ENCODE peak calls at places on chromosome 5, in four cellular contexts. One of them, this sample, is unnamed.

GRCh38 chr5:61228691-61229280 is 66.5 kb upstream of the SMIM15 start:
- DNase-seq in activated B cell treated with CpG ODN at 0.5 μM for 24 hours: no peak
- DNase-seq in activated effector memory CD4-positive, alpha-beta T cell treated with anti-CD3 and anti-CD28 coated beads, Interleukin-2, amount 50 U/mL, for 16 hours: no peak
- DNase-seq in activated T-helper 9 cell treated with anti-CD3 and anti-CD28 coated beads, Interleukin-2, amount 50 U/mL, for 16 hours: no peak
- DNase-seq in this sample: no peak

GRCh38 chr5:13987843-13988464 is 43.5 kb upstream of the DNAH5 start:
- DNase-seq in activated B cell treated with CpG ODN at 0.5 μM for 24 hours: no peak
- DNase-seq in activated effector memory CD4-positive, alpha-beta T cell treated with anti-CD3 and anti-CD28 coated beads, Interleukin-2, amount 50 U/mL, for 16 hours: no peak
- DNase-seq in activated T-helper 9 cell treated with anti-CD3 and anti-CD28 coated beads, Interleukin-2, amount 50 U/mL, for 16 hours: no peak
- DNase-seq in this sample: no peak

GRCh38 chr5:96997265-96997859 is 61.5 kb downstream of the LNPEP start:
- DNase-seq in activated B cell treated with CpG ODN at 0.5 μM for 24 hours: no peak
- DNase-seq in activated effector memory CD4-positive, alpha-beta T cell treated with anti-CD3 and anti-CD28 coated beads, Interleukin-2, amount 50 U/mL, for 16 hours: no peak
- DNase-seq in activated T-helper 9 cell treated with anti-CD3 and anti-CD28 coated beads, Interleukin-2, amount 50 U/mL, for 16 hours: no peak
- DNase-seq in this sample: no peak

GRCh38 chr5:62083247-62083646 is 222.8 kb upstream of the KIF2A start:
- DNase-seq in activated B cell treated with CpG ODN at 0.5 μM for 24 hours: no peak
- DNase-seq in activated effector memory CD4-positive, alpha-beta T cell treated with anti-CD3 and anti-CD28 coated beads, Interleukin-2, amount 50 U/mL, for 16 hours: no peak
- DNase-seq in activated T-helper 9 cell treated with anti-CD3 and anti-CD28 coated beads, Interleukin-2, amount 50 U/mL, for 16 hours: no peak
- DNase-seq in this sample: no peak

GRCh38 chr5:107663697-107664096 is 7.0 kb downstream of the EFNA5 start:
- DNase-seq in activated B cell treated with CpG ODN at 0.5 μM for 24 hours: no peak
- DNase-seq in activated effector memory CD4-positive, alpha-beta T cell treated with anti-CD3 and anti-CD28 coated beads, Interleukin-2, amount 50 U/mL, for 16 hours: no peak
- DNase-seq in activated T-helper 9 cell treated with anti-CD3 and anti-CD28 coated beads, Interleukin-2, amount 50 U/mL, for 16 hours: no peak
- DNase-seq in this sample: no peak

GRCh38 chr5:176851380-176851779 is 41.0 kb downstream of the UNC5A start:
- DNase-seq in activated B cell treated with CpG ODN at 0.5 μM for 24 hours: no peak
- DNase-seq in activated effector memory CD4-positive, alpha-beta T cell treated with anti-CD3 and anti-CD28 coated beads, Interleukin-2, amount 50 U/mL, for 16 hours: no peak
- DNase-seq in activated T-helper 9 cell treated with anti-CD3 and anti-CD28 coated beads, Interleukin-2, amount 50 U/mL, for 16 hours: no peak
- DNase-seq in this sample: no peak

GRCh38 chr5:167348980-167349379 is 942.5 kb upstream of the WWC1 start:
- DNase-seq in activated B cell treated with CpG ODN at 0.5 μM for 24 hours: no peak
- DNase-seq in activated effector memory CD4-positive, alpha-beta T cell treated with anti-CD3 and anti-CD28 coated beads, Interleukin-2, amount 50 U/mL, for 16 hours: no peak
- DNase-seq in activated T-helper 9 cell treated with anti-CD3 and anti-CD28 coated beads, Interleukin-2, amount 50 U/mL, for 16 hours: no peak
- DNase-seq in this sample: no peak

GRCh38 chr5:143141652-143142051 is 261.8 kb downstream of the NR3C1 start:
- DNase-seq in activated B cell treated with CpG ODN at 0.5 μM for 24 hours: no peak
- DNase-seq in activated effector memory CD4-positive, alpha-beta T cell treated with anti-CD3 and anti-CD28 coated beads, Interleukin-2, amount 50 U/mL, for 16 hours: no peak
- DNase-seq in activated T-helper 9 cell treated with anti-CD3 and anti-CD28 coated beads, Interleukin-2, amount 50 U/mL, for 16 hours: no peak
- DNase-seq in this sample: no peak

GRCh38 chr5:107501965-107502691 is 168.6 kb downstream of the EFNA5 start:
- DNase-seq in activated B cell treated with CpG ODN at 0.5 μM for 24 hours: no peak
- DNase-seq in activated effector memory CD4-positive, alpha-beta T cell treated with anti-CD3 and anti-CD28 coated beads, Interleukin-2, amount 50 U/mL, for 16 hours: no peak
- DNase-seq in activated T-helper 9 cell treated with anti-CD3 and anti-CD28 coated beads, Interleukin-2, amount 50 U/mL, for 16 hours: no peak
- DNase-seq in this sample: no peak

GRCh38 chr5:80139573-80139972 is 104.4 kb downstream of the THBS4 start:
- DNase-seq in activated B cell treated with CpG ODN at 0.5 μM for 24 hours: no peak
- DNase-seq in activated effector memory CD4-positive, alpha-beta T cell treated with anti-CD3 and anti-CD28 coated beads, Interleukin-2, amount 50 U/mL, for 16 hours: no peak
- DNase-seq in activated T-helper 9 cell treated with anti-CD3 and anti-CD28 coated beads, Interleukin-2, amount 50 U/mL, for 16 hours: no peak
- DNase-seq in this sample: no peak

This sample was measured in stimulated activated effector memory CD8-positive, alpha-beta T cell treated with anti-CD3 and anti-CD28 coated beads, Interleukin-12 subunit alpha, Interleukin-12 subunit beta, amount 100 ng/mL, for 72 hours.